ENCODE peak calls at places on chromosomes 6 and 20, in five cellular contexts. E is AG09319, D is H1, U is fibroblast of lung, F is bronchial epithelial cell. S is an unnamed sample.

GRCh38 chr20:47795214-47795667 is 10.0 kb upstream of the SULF2 start:
- DNase-seq in E (no peak), D (no peak), U (no peak), F (peak; percentile 73), S (no peak)

GRCh38 chr6:41705996-41706835 is 29.2 kb downstream of the TFEB start:
- DNase-seq in E (peak; percentile 37), D (peak; percentile 56), U (peak; percentile 68), F (no peak), S (peak; percentile 66)

GRCh38 chr6:156910938-156911337 is 133.8 kb downstream of the ARID1B start:
- DNase-seq in E (no peak), D (no peak), U (no peak), F (peak; percentile 20), S (no peak)

GRCh38 chr6:138485586-138486248 is 13.6 kb downstream of the NHSL1 start:
- DNase-seq in E (no peak), D (no peak), U (no peak), F (no peak), S (peak; percentile 23)

GRCh38 chr20:17273711-17274110 is 46.9 kb downstream of the PCSK2 start:
- DNase-seq in E (no peak), D (no peak), U (no peak), F (no peak), S (no peak)

GRCh38 chr6:31426395-31426794 is 23.0 kb downstream of the MICA start:
- DNase-seq in E (no peak), D (no peak), U (no peak), F (no peak), S (no peak)

GRCh38 chr20:5549200-5549599 is 201.0 kb upstream of the SHLD1 start:
- DNase-seq in E (no peak), D (no peak), U (no peak), F (no peak), S (no peak)

GRCh38 chr6:21808551-21809181 is 215.1 kb downstream of the SOX4 start:
- DNase-seq in E (no peak), D (no peak), U (peak; percentile 81), F (peak; percentile 60), S (peak; percentile 13)

GRCh38 chr6:156791261-156791850 is 14.2 kb downstream of the ARID1B start:
- DNase-seq in E (no peak), D (no peak), U (peak; percentile 70), F (peak; percentile 78), S (no peak)

GRCh38 chr6:75619230-75619899 is 17.7 kb downstream of the SENP6 start:
- DNase-seq in E (no peak), D (no peak), U (peak; percentile 54), F (no peak), S (no peak)

GRCh38 chr20:57589728-57590484 is 29.0 kb downstream of the PCK1 start:
- DNase-seq in E (no peak), D (no peak), U (no peak), F (no peak), S (no peak)

GRCh38 chr6:84871925-84872324 is 107.5 kb upstream of the TBX18 start:
- DNase-seq in E (no peak), D (no peak), U (no peak), F (peak; percentile 73), S (no peak)

GRCh38 chr6:84872996-84873395 is 108.6 kb upstream of the TBX18 start:
- DNase-seq in E (no peak), D (no peak), U (no peak), F (no peak), S (no peak)

GRCh38 chr6:84867521-84867920 is 103.1 kb upstream of the TBX18 start:
- DNase-seq in E (no peak), D (no peak), U (peak; percentile 51), F (peak; percentile 83), S (no peak)

GRCh38 chr6:84868149-84868548 is 103.8 kb upstream of the TBX18 start:
- DNase-seq in E (no peak), D (no peak), U (no peak), F (no peak), S (no peak)

GRCh38 chr6:84870693-84871092 is 106.3 kb upstream of the TBX18 start:
- DNase-seq in E (no peak), D (no peak), U (no peak), F (no peak), S (no peak)
- TF ChIP-seq CTCF in E (no peak), D (peak; percentile 34), U (no peak), F (no peak), S (no peak)

GRCh38 chr6:25637946-25638345 is 14.1 kb upstream of the SCGN start:
- DNase-seq in E (no peak), D (peak; percentile 34), U (no peak), F (peak; percentile 15), S (no peak)
- TF ChIP-seq CTCF in E (no peak), D (peak; percentile 65), U (no peak), F (peak; percentile 38), S (no peak)

GRCh38 chr6:85451586-85452306 is 1.9 kb downstream of the NT5E start:
- DNase-seq in E (no peak), D (no peak), U (no peak), F (no peak), S (no peak)

GRCh38 chr6:85450578-85450884 is 648 bp downstream of the NT5E start:
- DNase-seq in E (no peak), D (no peak), U (peak; percentile 57), F (no peak), S (no peak)

GRCh38 chr6:85449388-85449817 is 480 bp upstream of the NT5E start:
- DNase-seq in E (no peak), D (no peak), U (peak; percentile 84), F (peak; percentile 52), S (no peak)

GRCh38 chr6:85452441-85452881 is 2.6 kb downstream of the NT5E start:
- DNase-seq in E (peak; percentile 81), D (no peak), U (peak; percentile 98), F (peak; percentile 53), S (no peak)

GRCh38 chr6:85449818-85450577 is at the start of gene NT5E:
- DNase-seq in E (no peak), D (no peak), U (peak; percentile 81), F (peak; percentile 42), S (peak; percentile 86)
- TF ChIP-seq CTCF in E (no peak), D (no peak), U (no peak), F (no peak), S (no peak)

GRCh38 chr6:154156135-154156948 is 117.3 kb downstream of the OPRM1 start:
- DNase-seq in E (no peak), D (no peak), U (peak; percentile 66), F (peak; percentile 40), S (peak; percentile 35)
- TF ChIP-seq CTCF in E (peak; percentile 77), D (peak; percentile 75), U (peak; percentile 66), F (peak; percentile 89), S (peak; percentile 59)

GRCh38 chr6:73581293-73581692 is 60.5 kb upstream of the EEF1A1 start:
- DNase-seq in E (no peak), D (no peak), U (no peak), F (no peak), S (no peak)
- TF ChIP-seq CTCF in E (no peak), D (no peak), U (no peak), F (no peak), S (no peak)

DNA sequence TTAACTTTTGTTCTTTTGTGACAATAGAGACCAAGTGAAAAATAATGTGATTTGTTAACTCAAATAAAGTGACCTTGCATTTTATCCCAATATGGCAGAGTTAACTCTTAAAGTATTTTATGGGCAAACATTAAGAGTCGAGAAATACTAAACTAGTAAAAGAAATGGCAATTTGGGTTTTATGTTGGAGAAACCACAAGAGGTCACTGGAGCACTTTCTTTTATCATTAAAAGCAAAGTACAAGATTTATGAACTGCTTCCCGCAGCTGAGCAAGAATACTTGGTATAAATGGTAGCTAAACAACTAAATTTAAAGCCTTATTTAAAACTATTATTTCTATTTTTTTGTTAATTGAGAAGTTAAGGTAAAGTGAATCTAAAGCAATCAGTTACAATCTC is 33.5 kb upstream of the MCM9 start:
- DNase-seq in E (no peak), D (no peak), U (peak; percentile 61), F (peak; percentile 37), S (no peak)
- TF ChIP-seq CTCF in E (peak; percentile 30), D (peak; percentile 23), U (no peak), F (peak; percentile 2), S (peak; percentile 31)

GRCh38 chr6:34791164-34791841 is 580 bp upstream of the BLTP3A start:
- DNase-seq in E (no peak), D (peak; percentile 5), U (peak; percentile 29), F (no peak), S (peak; percentile 51)
- TF ChIP-seq CTCF in E (peak; percentile 28), D (peak; percentile 25), U (peak; percentile 22), F (peak; percentile 31), S (no peak)

GRCh38 chr6:146546440-146546839 is 2.8 kb downstream of the RAB32 start:
- DNase-seq in E (peak; percentile 85), D (no peak), U (peak; percentile 93), F (peak; percentile 99), S (no peak)
- TF ChIP-seq CTCF in E (no peak), D (no peak), U (no peak), F (no peak), S (no peak)

GRCh38 chr6:149484733-149485700 is at the start of gene ZC3H12D:
- DNase-seq in E (no peak), D (no peak), U (peak; percentile 60), F (no peak), S (no peak)
- TF ChIP-seq CTCF in E (no peak), D (peak; percentile 10), U (no peak), F (no peak), S (no peak)

S was measured in nephron progenitor cell.